ENCODE peak calls at places on chromosomes 12 and 14, in eight cellular contexts. Y, U, K, T, P, A, I and W are unnamed samples.

GRCh38 chr12:90366286-90366685 is 588.7 kb downstream of the CCER1 start:
- DNase-seq in Y (no peak), U (peak; percentile 16), K (no peak), T (no peak), P (no peak), A (no peak), I (no peak), W (no peak)

GRCh38 chr12:109719123-109720022 is 5.7 kb downstream of the FAM222A start:
- DNase-seq in Y (no peak), U (no peak), K (no peak), T (no peak), P (peak; percentile 70), A (no peak), I (no peak), W (no peak)

GRCh38 chr14:61153436-61153835 is 127.7 kb downstream of the TMEM30B start:
- DNase-seq in Y (peak; percentile 26), U (peak; percentile 62), K (no peak), T (no peak), P (peak; percentile 98), A (no peak), I (no peak), W (no peak)

GRCh38 chr14:102986810-102987579 is 64.5 kb downstream of the AMN start:
- DNase-seq in Y (no peak), U (no peak), K (no peak), T (no peak), P (no peak), A (no peak), I (no peak), W (no peak)

GRCh38 chr12:124566181-124567034 is 1.0 kb downstream of the NCOR2 start:
- DNase-seq in Y (peak; percentile 81), U (no peak), K (peak; percentile 54), T (no peak), P (peak; percentile 85), A (no peak), I (peak; percentile 89), W (peak; percentile 82)

GRCh38 chr12:108009442-108009841 is 119.6 kb upstream of the WSCD2 start:
- DNase-seq in Y (no peak), U (no peak), K (no peak), T (no peak), P (no peak), A (no peak), I (no peak), W (no peak)

GRCh38 chr12:108980831-108981618 is 39.8 kb downstream of the SVOP start:
- DNase-seq in Y (no peak), U (peak; percentile 33), K (no peak), T (peak; percentile 24), P (no peak), A (no peak), I (no peak), W (no peak)

GRCh38 chr14:94473666-94474410 is 2.2 kb downstream of the SERPINA9 start:
- DNase-seq in Y (no peak), U (no peak), K (no peak), T (no peak), P (no peak), A (no peak), I (no peak), W (no peak)

GRCh38 chr14:83779266-83779665 is 1750.7 kb upstream of the FLRT2 start:
- DNase-seq in Y (no peak), U (peak; percentile 1), K (no peak), T (peak; percentile 17), P (no peak), A (no peak), I (no peak), W (no peak)

GRCh38 chr12:124694846-124695497 is 127.6 kb upstream of the NCOR2 start:
- DNase-seq in Y (no peak), U (no peak), K (no peak), T (peak; percentile 60), P (peak; percentile 73), A (no peak), I (no peak), W (no peak)

GRCh38 chr12:17802657-17803641 is 287.0 kb downstream of the RERGL start:
- DNase-seq in Y (no peak), U (no peak), K (no peak), T (no peak), P (no peak), A (no peak), I (no peak), W (no peak)

GRCh38 chr14:101820283-101820798 is 58.8 kb downstream of the PPP2R5C start:
- DNase-seq in Y (no peak), U (no peak), K (no peak), T (no peak), P (no peak), A (no peak), I (no peak), W (peak; percentile 55)

GRCh38 chr14:65433646-65434045 is 21.1 kb downstream of the FUT8 start:
- DNase-seq in Y (no peak), U (no peak), K (no peak), T (no peak), P (no peak), A (no peak), I (no peak), W (no peak)

GRCh38 chr12:98514984-98515367 is 414 bp upstream of the TMPO start:
- DNase-seq in Y (no peak), U (no peak), K (no peak), T (no peak), P (peak; percentile 92), A (no peak), I (no peak), W (no peak)

GRCh38 chr14:70808023-70808401 is 1.3 kb downstream of the MAP3K9 start:
- DNase-seq in Y (peak; percentile 43), U (no peak), K (peak; percentile 28), T (no peak), P (peak; percentile 79), A (no peak), I (no peak), W (peak; percentile 54)

GRCh38 chr12:71804505-71804904 is 35.1 kb upstream of the TBC1D15 start:
- DNase-seq in Y (peak; percentile 9), U (no peak), K (no peak), T (no peak), P (peak; percentile 12), A (no peak), I (no peak), W (no peak)

GRCh38 chr14:99513183-99513694 is 32.0 kb downstream of the CCNK start:
- DNase-seq in Y (no peak), U (no peak), K (no peak), T (no peak), P (no peak), A (no peak), I (no peak), W (no peak)

GRCh38 chr12:90909069-90909676 is 45.8 kb downstream of the CCER1 start:
- DNase-seq in Y (peak; percentile 30), U (no peak), K (no peak), T (no peak), P (peak; percentile 77), A (peak; percentile 0), I (peak; percentile 15), W (no peak)

GRCh38 chr12:48996794-48997718 is 2.1 kb downstream of the DDN start:
- DNase-seq in Y (peak; percentile 89), U (no peak), K (peak; percentile 53), T (no peak), P (peak; percentile 81), A (peak; percentile 40), I (peak; percentile 79), W (peak; percentile 79)

GRCh38 chr14:57087841-57088240 is 180.9 kb downstream of the EXOC5 start:
- DNase-seq in Y (no peak), U (no peak), K (no peak), T (no peak), P (peak; percentile 43), A (no peak), I (no peak), W (no peak)

GRCh38 chr14:101369194-101369915 is 191.9 kb upstream of the DIO3 start:
- DNase-seq in Y (no peak), U (no peak), K (no peak), T (no peak), P (no peak), A (no peak), I (no peak), W (no peak)

GRCh38 chr12:120495189-120495722 is 657 bp upstream of the DYNLL1 start:
- DNase-seq in Y (peak; percentile 16), U (no peak), K (no peak), T (no peak), P (no peak), A (no peak), I (no peak), W (no peak)

GRCh38 chr12:44523828-44524227 is 352.3 kb downstream of the NELL2 start:
- DNase-seq in Y (no peak), U (no peak), K (no peak), T (no peak), P (no peak), A (no peak), I (no peak), W (no peak)

GRCh38 chr12:94795520-94795919 is 145.2 kb upstream of the TMCC3 start:
- DNase-seq in Y (no peak), U (peak; percentile 17), K (no peak), T (no peak), P (no peak), A (no peak), I (no peak), W (no peak)

GRCh38 chr12:123398177-123398916 is 14.4 kb downstream of the KMT5A start:
- DNase-seq in Y (no peak), U (no peak), K (no peak), T (peak; percentile 83), P (no peak), A (no peak), I (peak; percentile 55), W (no peak)

GRCh38 chr12:122135437-122136031 is 38.5 kb downstream of the IL31 start:
- DNase-seq in Y (no peak), U (no peak), K (no peak), T (no peak), P (no peak), A (no peak), I (no peak), W (no peak)

GRCh38 chr12:94150483-94151225 is 2.3 kb downstream of the PLXNC1 start:
- DNase-seq in Y (peak; percentile 41), U (no peak), K (peak; percentile 23), T (no peak), P (peak; percentile 92), A (peak; percentile 43), I (peak; percentile 29), W (peak; percentile 69)

GRCh38 chr14:95262511-95262891 is 57.2 kb downstream of the CLMN start:
- DNase-seq in Y (no peak), U (no peak), K (no peak), T (no peak), P (no peak), A (no peak), I (no peak), W (no peak)

GRCh38 chr12:70853326-70853725 is 67.2 kb downstream of the PTPRR start:
- DNase-seq in Y (no peak), U (no peak), K (no peak), T (peak; percentile 35), P (no peak), A (no peak), I (no peak), W (no peak)

GRCh38 chr14:75428230-75429104 is 645 bp downstream of the JDP2 start:
- DNase-seq in Y (peak; percentile 40), U (no peak), K (no peak), T (no peak), P (peak; percentile 32), A (no peak), I (peak; percentile 47), W (peak; percentile 25)

GRCh38 chr14:105471823-105472495 is 2.7 kb upstream of the CRIP2 start:
- DNase-seq in Y (no peak), U (no peak), K (no peak), T (no peak), P (no peak), A (no peak), I (no peak), W (no peak)

GRCh38 chr14:104150201-104151027 is 12.0 kb downstream of the KIF26A start:
- DNase-seq in Y (peak; percentile 75), U (no peak), K (no peak), T (peak; percentile 20), P (peak; percentile 92), A (peak; percentile 78), I (no peak), W (peak; percentile 19)

GRCh38 chr14:30532264-30532663 is 26.7 kb upstream of the G2E3 start:
- DNase-seq in Y (no peak), U (no peak), K (no peak), T (no peak), P (peak; percentile 33), A (no peak), I (no peak), W (no peak)

GRCh38 chr12:85831327-85831990 is 4.8 kb downstream of the RASSF9 start:
- DNase-seq in Y (no peak), U (no peak), K (no peak), T (no peak), P (peak; percentile 64), A (no peak), I (no peak), W (no peak)